ENCODE peak calls at places on chromosomes 6 and 20, in five cellular contexts. L is tibial artery, K is right lobe of liver, P is COR-L47, M is SW 1271. Q is an unnamed sample.
A peak's percentile ranks its signal among the peaks of the same experiment; 100 is the strongest.

GRCh38 chr6:89458720-89459119 is 25.8 kb downstream of the ANKRD6 start:
- DNase-seq in M (no peak), K (no peak), L (no peak), P (no peak), Q (no peak)

GRCh38 chr6:67663105-67663895 is 971.8 kb upstream of the ADGRB3 start:
- DNase-seq in M (no peak), K (no peak), P (no peak), L (no peak), Q (no peak)

GRCh38 chr6:142886431-142887170 is 58.4 kb downstream of the HIVEP2 start:
- DNase-seq in P (no peak), K (no peak), L (no peak), M (peak; percentile 18), Q (no peak)

GRCh38 chr6:110495949-110496348 is 19.5 kb upstream of the SLC22A16 start:
- DNase-seq in L (no peak), K (no peak), P (no peak), M (no peak), Q (no peak)

GRCh38 chr6:124989136-124989983 is 27.1 kb downstream of the RNF217 start:
- DNase-seq in M (no peak), K (no peak), P (no peak), L (no peak), Q (no peak)

GRCh38 chr20:43284481-43284880 is 94.8 kb upstream of the PTPRT start:
- DNase-seq in P (no peak), M (no peak), L (no peak), K (no peak), Q (no peak)

GRCh38 chr20:34768105-34768504 is 57.3 kb downstream of the NCOA6 start:
- DNase-seq in L (no peak), K (no peak), M (peak; percentile 95), P (no peak), Q (no peak)

GRCh38 chr20:707711-708110 is 32.1 kb upstream of the SCRT2 start:
- DNase-seq in K (no peak), L (peak; percentile 24), P (no peak), M (no peak), Q (no peak)

Q was measured in left lobe of liver.